ENCODE peak calls at places on chromosomes 7 and 10, in nine cellular contexts. C is stimulated activated CD8-positive, alpha-beta memory T cell treated with anti-CD3 and anti-CD28 coated beads, Interleukin-7, amount 100 ng/mL, for 1 hour; G is hypothalamus; K is activated naive CD8-positive, alpha-beta T cell treated with anti-CD3 and anti-CD28 coated beads, Interleukin-2, amount 50 U/mL, for 24 hours; M is activated T-cell treated with anti-CD3 and anti-CD28 coated beads, Interleukin-2, amount 50 U/mL, for 72 hours; V is dermis blood vessel endothelial cell; Y is small intestine; F is RCC 7860; B is neural crest cell. U is an unnamed sample.

GRCh38 chr10:1036341-1036791 is 10.7 kb upstream of the IDI2 start:
- DNase-seq in C (no peak), G (no peak), K (no peak), M (peak), V (peak), Y (peak), F (peak), B (no peak), U (no peak)

GRCh38 chr7:104133238-104133637 is 74.6 kb downstream of the ORC5 start:
- DNase-seq in C (no peak), G (no peak), K (no peak), M (no peak), V (no peak), Y (no peak), F (no peak), B (no peak), U (no peak)

GRCh38 chr7:45416846-45417245 is 157.3 kb upstream of the ADCY1 start:
- DNase-seq in C (no peak), G (no peak), K (no peak), M (no peak), V (no peak), Y (no peak), F (no peak), B (no peak), U (no peak)

GRCh38 chr10:66284621-66285020 is 641.2 kb upstream of the LRRTM3 start:
- DNase-seq in C (no peak), G (no peak), K (no peak), M (no peak), V (no peak), Y (no peak), F (no peak), B (no peak), U (no peak)

GRCh38 chr10:17756557-17757208 is 4.7 kb downstream of the TMEM236 start:
- DNase-seq in C (no peak), G (no peak), K (no peak), M (no peak), V (peak), Y (peak), F (no peak), B (no peak), U (no peak)

GRCh38 chr10:53537508-53537907 is 764.9 kb upstream of the MBL2 start:
- DNase-seq in C (no peak), G (no peak), K (no peak), M (no peak), V (peak), Y (peak), F (no peak), B (no peak), U (no peak)

GRCh38 chr7:36338256-36338655 is 51.4 kb upstream of the ANLN start:
- DNase-seq in C (no peak), G (no peak), K (no peak), M (no peak), V (no peak), Y (no peak), F (peak), B (no peak), U (no peak)

GRCh38 chr7:80089341-80089740 is 45.3 kb upstream of the GNAI1 start:
- DNase-seq in C (no peak), G (no peak), K (no peak), M (no peak), V (no peak), Y (no peak), F (no peak), B (no peak), U (no peak)

GRCh38 chr7:151133266-151133985 is 34.1 kb downstream of the GBX1 start:
- DNase-seq in C (no peak), G (no peak), K (no peak), M (no peak), V (no peak), Y (no peak), F (no peak), B (no peak), U (no peak)

GRCh38 chr7:43485580-43485979 is 97.3 kb upstream of the STK17A start:
- DNase-seq in C (no peak), G (no peak), K (no peak), M (no peak), V (no peak), Y (no peak), F (peak), B (no peak), U (no peak)

GRCh38 chr7:155066417-155066950 is 3.6 kb upstream of the HTR5A start:
- DNase-seq in C (no peak), G (no peak), K (no peak), M (no peak), V (peak), Y (no peak), F (peak), B (no peak), U (no peak)

GRCh38 chr10:43060291-43060690 is 16.6 kb upstream of the RET start:
- DNase-seq in C (no peak), G (no peak), K (no peak), M (no peak), V (no peak), Y (peak), F (no peak), B (no peak), U (no peak)